ENCODE peak calls at places on chromosomes 4 and X, in five cellular contexts. F is activated naive CD8-positive, alpha-beta T cell treated with anti-CD3 and anti-CD28 coated beads, Interleukin-2, amount 50 U/mL, for 24 hours; I is ecto neural progenitor cell; N is M059J; W is activated CD4-positive, alpha-beta T cell treated with anti-CD3 and anti-CD28 coated beads for 36 hours. P is an unnamed sample.

GRCh38 chr4:140326395-140326993 is 47.0 kb upstream of the SCOC start:
- DNase-seq in W (peak), I (no peak), N (peak), F (no peak), P (no peak)

GRCh38 chrX:20729421-20729820 is 462.7 kb upstream of the RPS6KA3 start:
- DNase-seq in W (no peak), F (no peak), N (no peak), I (no peak), P (no peak)

GRCh38 chr4:14532436-14532835 is 469.8 kb upstream of the CPEB2 start:
- DNase-seq in W (no peak), F (no peak), N (no peak), I (no peak), P (no peak)

GRCh38 chr4:18454349-18454748 is 432.8 kb upstream of the LCORL start:
- DNase-seq in W (no peak), F (no peak), N (no peak), I (no peak), P (no peak)

GRCh38 chr4:76993787-76994641 is 44.5 kb downstream of the SEPTIN11 start:
- DNase-seq in I (no peak), W (peak), N (no peak), F (peak), P (no peak)

GRCh38 chrX:48761674-48762471 is at the start of gene GLOD5:
- DNase-seq in W (peak), F (no peak), I (peak), N (peak), P (peak)

GRCh38 chr4:122293374-122294365 is 85.1 kb upstream of the ADAD1 start:
- DNase-seq in F (no peak), W (no peak), I (no peak), N (no peak), P (peak)

GRCh38 chr4:114163051-114163450 is 183.6 kb upstream of the ARSJ start:
- DNase-seq in F (no peak), N (no peak), W (no peak), I (no peak), P (no peak)

GRCh38 chrX:18574591-18574990 is 97.3 kb downstream of the RS1 start:
- DNase-seq in F (no peak), W (no peak), I (no peak), N (peak), P (no peak)

GRCh38 chrX:130084651-130085237 is 25.6 kb downstream of the ELF4 start:
- DNase-seq in N (no peak), F (no peak), W (peak), I (no peak), P (no peak)

GRCh38 chr4:1036095-1036494 is 24.7 kb downstream of the FGFRL1 start:
- DNase-seq in N (no peak), I (no peak), F (no peak), W (no peak), P (no peak)

GRCh38 chrX:106035064-106035463 is 3.5 kb downstream of the SERPINA7 start:
- DNase-seq in I (no peak), N (no peak), F (no peak), W (no peak), P (no peak)

GRCh38 chr4:23237771-23238170 is 545.0 kb downstream of the GBA3 start:
- DNase-seq in I (no peak), N (no peak), W (no peak), F (no peak), P (no peak)

GRCh38 chr4:168641811-168642140 is 144.9 kb downstream of the PALLD start:
- DNase-seq in W (no peak), N (no peak), I (no peak), F (no peak), P (no peak)

GRCh38 chrX:10017866-10018265 is 50.7 kb downstream of the CLDN34 start:
- DNase-seq in I (no peak), N (peak), F (no peak), W (no peak), P (no peak)

GRCh38 chrX:67288958-67289641 is 254.7 kb upstream of the AR start:
- DNase-seq in F (no peak), W (no peak), N (no peak), I (no peak), P (no peak)

GRCh38 chr4:72569719-72570235 is 756 bp upstream of the ADAMTS3 start:
- DNase-seq in W (no peak), F (no peak), I (peak), N (no peak), P (no peak)